ENCODE peak calls at places on chromosomes 12 and 14, in ten cellular contexts. X, K, A, Q, H, E, J, Z, M and P are unnamed samples. For H3K27me3, the result is how much of the 10 kb centered on the place peaks cover.

GRCh38 chr14:30559638-30560071 is 697 bp downstream of the G2E3 start:
- DNase-seq in X (no peak), K (no peak), A (no peak), Q (peak), H (no peak), E (peak), J (no peak), Z (no peak), M (no peak), P (no peak)

GRCh38 chr12:109523071-109523470 is 45.6 kb downstream of the UBE3B start:
- DNase-seq in X (no peak), K (no peak), A (no peak), Q (no peak), H (no peak), E (peak), J (no peak), Z (peak), M (no peak), P (no peak)

GRCh38 chr14:22438742-22439141 is 150.3 kb downstream of the DAD1 start:
- DNase-seq in X (no peak), K (no peak), A (no peak), Q (no peak), H (no peak), E (no peak), J (no peak), Z (no peak), M (no peak), P (no peak)

GRCh38 chr14:47044841-47045240 is 393.3 kb upstream of the RPL10L start:
- DNase-seq in X (no peak), K (peak), A (no peak), Q (no peak), H (no peak), E (peak), J (no peak), Z (no peak), M (no peak), P (no peak)

GRCh38 chr12:25421651-25422150 is 131.4 kb downstream of the LMNTD1 start:
- DNase-seq in X (no peak), K (no peak), A (no peak), Q (no peak), H (no peak), E (no peak), J (no peak), Z (no peak), M (no peak), P (no peak)

GRCh38 chr14:22685467-22685866 is 41.3 kb upstream of the OR6J1 start:
- DNase-seq in X (no peak), K (no peak), A (no peak), Q (no peak), H (no peak), E (no peak), J (no peak), Z (no peak), M (no peak), P (no peak)

GRCh38 chr12:101087903-101088302 is 122.1 kb downstream of the SLC5A8 start:
- DNase-seq in X (no peak), K (no peak), A (no peak), Q (no peak), H (no peak), E (no peak), J (no peak), Z (no peak), M (no peak), P (no peak)

GRCh38 chr12:103677341-103677740 is 90.3 kb downstream of the STAB2 start:
- DNase-seq in X (no peak), K (peak), A (no peak), Q (no peak), H (no peak), E (peak), J (no peak), Z (no peak), M (no peak), P (no peak)

GRCh38 chr14:92352158-92352985 is 29.4 kb downstream of the SLC24A4 start:
- DNase-seq in X (no peak), K (no peak), A (no peak), Q (peak), H (peak), E (peak), J (no peak), Z (no peak), M (no peak), P (no peak)

GRCh38 chr12:31322651-31323248 is 3.2 kb downstream of the SINHCAF start:
- DNase-seq in X (no peak), K (no peak), A (no peak), Q (no peak), H (no peak), E (peak), J (peak), Z (no peak), M (no peak), P (no peak)

GRCh38 chr14:65103150-65103760 is 938 bp upstream of the MAX start:
- DNase-seq in X (no peak), K (no peak), A (no peak), Q (peak), H (no peak), E (no peak), J (no peak), Z (no peak), M (no peak), P (no peak)

GRCh38 chr14:61252354-61253063 is 28.6 kb downstream of the TMEM30B start:
- DNase-seq in X (peak), K (peak), A (no peak), Q (peak), H (peak), E (peak), J (peak), Z (peak), M (peak), P (peak)

GRCh38 chr14:52068741-52069616 is at the start of gene NID2:
- DNase-seq in X (peak), K (peak), A (peak), Q (no peak), H (no peak), E (peak), J (peak), Z (peak), M (no peak), P (no peak)

GRCh38 chr14:103736546-103737431 is 21.2 kb downstream of the ZFYVE21 start:
- DNase-seq in X (no peak), K (no peak), A (no peak), Q (no peak), H (no peak), E (no peak), J (no peak), Z (no peak), M (no peak), P (no peak)

GRCh38 chr12:47097276-47097896 is 17.6 kb upstream of the AMIGO2 start:
- DNase-seq in X (no peak), K (no peak), A (no peak), Q (no peak), H (no peak), E (no peak), J (no peak), Z (no peak), M (no peak), P (no peak)

GRCh38 chr12:68648179-68648578 is 37.5 kb downstream of the RAP1B start:
- DNase-seq in X (peak), K (no peak), A (no peak), Q (no peak), H (no peak), E (no peak), J (no peak), Z (no peak), M (no peak), P (no peak)

GRCh38 chr14:83757896-83758295 is 1772.0 kb upstream of the FLRT2 start:
- DNase-seq in X (peak), K (no peak), A (no peak), Q (no peak), H (no peak), E (no peak), J (no peak), Z (no peak), M (no peak), P (no peak)

GRCh38 chr12:55820679-55821078 is 2.8 kb downstream of the ORMDL2 start:
- DNase-seq in X (no peak), K (no peak), A (no peak), Q (no peak), H (no peak), E (peak), J (no peak), Z (no peak), M (no peak), P (no peak)

GRCh38 chr12:100672075-100672592 is 98.7 kb downstream of the GAS2L3 start:
- DNase-seq in X (no peak), K (no peak), A (no peak), Q (peak), H (no peak), E (peak), J (no peak), Z (no peak), M (peak), P (no peak)

GRCh38 chr12:106080786-106081185 is 58.0 kb downstream of the NUAK1 start:
- DNase-seq in X (no peak), K (no peak), A (no peak), Q (no peak), H (no peak), E (no peak), J (no peak), Z (no peak), M (no peak), P (no peak)

GRCh38 chr12:95997911-95998510 is 1.9 kb upstream of the HAL start:
- DNase-seq in X (no peak), K (no peak), A (no peak), Q (no peak), H (no peak), E (no peak), J (no peak), Z (no peak), M (no peak), P (no peak)

GRCh38 chr12:15001733-15002471 is 29.1 kb downstream of the PDE6H start:
- DNase-seq in X (no peak), K (peak), A (no peak), Q (no peak), H (no peak), E (peak), J (peak), Z (peak), M (no peak), P (no peak)

GRCh38 chr12:114916531-114916930 is 232.6 kb upstream of the TBX3 start:
- DNase-seq in X (no peak), K (no peak), A (no peak), Q (no peak), H (no peak), E (peak), J (no peak), Z (no peak), M (no peak), P (no peak)

GRCh38 chr14:50407089-50407813 is 10.6 kb upstream of the CDKL1 start:
- DNase-seq in X (no peak), K (no peak), A (no peak), Q (no peak), H (no peak), E (no peak), J (no peak), Z (no peak), M (no peak), P (no peak)

GRCh38 chr12:93221841-93222240 is 155.9 kb upstream of the NUDT4 start:
- DNase-seq in X (no peak), K (no peak), A (no peak), Q (no peak), H (no peak), E (no peak), J (no peak), Z (no peak), M (no peak), P (no peak)

GRCh38 chr12:32754101-32754500 is 1.6 kb downstream of the YARS2 start:
- DNase-seq in X (no peak), K (no peak), A (no peak), Q (no peak), H (no peak), E (no peak), J (no peak), Z (no peak), M (no peak), P (no peak)

DNA sequence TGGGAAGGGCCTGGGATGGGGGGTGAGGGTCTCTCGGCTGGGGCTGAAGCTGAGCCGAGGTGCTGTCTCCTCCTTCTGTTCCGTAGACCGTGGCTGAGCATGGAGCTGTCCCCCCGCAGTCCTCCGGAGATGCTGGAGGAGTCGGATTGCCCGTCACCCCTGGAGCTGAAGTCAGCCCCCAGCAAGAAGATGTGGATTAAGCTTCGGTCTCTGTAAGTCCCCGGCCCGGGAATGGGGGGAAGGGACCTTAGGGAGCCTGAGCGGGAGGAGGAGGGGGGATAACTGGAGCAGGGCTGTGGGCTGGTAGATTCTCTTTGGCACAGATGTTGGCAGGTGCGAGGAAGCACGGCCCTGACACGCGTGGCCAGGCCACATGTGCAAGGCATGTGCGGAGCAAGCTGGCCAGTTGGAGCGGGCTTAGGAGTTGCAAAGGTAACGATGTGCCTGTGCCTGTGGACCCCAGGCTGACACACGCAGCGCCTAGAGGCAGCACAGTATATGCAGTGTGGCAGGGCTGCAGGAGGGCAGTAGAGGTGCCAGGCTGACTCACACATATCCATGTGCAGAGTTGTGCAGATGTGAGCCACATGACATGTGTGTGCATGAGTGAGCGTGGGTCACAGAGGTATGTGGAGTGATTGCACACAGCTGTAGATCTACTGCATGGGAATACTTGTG is 512 bp downstream of the PDE1B start:
- DNase-seq in X (no peak), K (no peak), A (peak), Q (no peak), H (no peak), E (no peak), J (peak), Z (no peak), M (no peak), P (no peak)
- H3K27me3 ChIP-seq in X (under half), K (under half), A (under half), Q (under half), H (half or more), E (half or more), J (under half), Z (under half), M (under half), P (under half)

GRCh38 chr14:68797180-68797670 is 4.4 kb upstream of the ZFP36L1 start:
- DNase-seq in X (no peak), K (peak), A (no peak), Q (no peak), H (no peak), E (peak), J (no peak), Z (no peak), M (no peak), P (no peak)

GRCh38 chr14:68795602-68796417 is 2.9 kb upstream of the ZFP36L1 start:
- DNase-seq in X (no peak), K (peak), A (peak), Q (peak), H (no peak), E (peak), J (peak), Z (no peak), M (no peak), P (no peak)

GRCh38 chr14:68794856-68795601 is 2.2 kb upstream of the ZFP36L1 start:
- DNase-seq in X (peak), K (peak), A (no peak), Q (peak), H (no peak), E (peak), J (no peak), Z (no peak), M (no peak), P (no peak)

GRCh38 chr14:68798621-68799020 is 5.8 kb upstream of the ZFP36L1 start:
- DNase-seq in X (no peak), K (no peak), A (no peak), Q (no peak), H (no peak), E (no peak), J (no peak), Z (no peak), M (no peak), P (no peak)

GRCh38 chr14:68796418-68797101 is 3.7 kb upstream of the ZFP36L1 start:
- DNase-seq in X (no peak), K (peak), A (no peak), Q (no peak), H (no peak), E (peak), J (no peak), Z (no peak), M (no peak), P (no peak)
- H3K4me3 ChIP-seq in X (peak), K (peak), A (peak), Q (peak), H (peak), E (peak), J (peak), Z (peak), M (peak), P (peak)

GRCh38 chr12:57126561-57126960 is 1.7 kb upstream of the LRP1 start:
- DNase-seq in X (no peak), K (no peak), A (no peak), Q (no peak), H (no peak), E (no peak), J (no peak), Z (no peak), M (no peak), P (no peak)

GRCh38 chr12:57128519-57129247 is 400 bp downstream of the LRP1 start:
- DNase-seq in X (no peak), K (no peak), A (no peak), Q (no peak), H (no peak), E (peak), J (peak), Z (no peak), M (no peak), P (no peak)

GRCh38 chr12:57126061-57126460 is 2.2 kb upstream of the LRP1 start:
- DNase-seq in X (no peak), K (no peak), A (no peak), Q (no peak), H (no peak), E (peak), J (no peak), Z (no peak), M (no peak), P (no peak)

GRCh38 chr12:57127710-57128518 is at the start of gene LRP1:
- DNase-seq in X (no peak), K (peak), A (peak), Q (peak), H (peak), E (peak), J (peak), Z (peak), M (peak), P (no peak)

GRCh38 chr12:57127101-57127709 is 1.1 kb upstream of the LRP1 start:
- DNase-seq in X (no peak), K (peak), A (peak), Q (no peak), H (peak), E (peak), J (peak), Z (no peak), M (no peak), P (no peak)
- TF ChIP-seq CTCF in X (peak), K (peak), A (no peak), Q (peak), H (peak), E (peak), J (peak), Z (peak), M (no peak), P (peak)

DNA sequence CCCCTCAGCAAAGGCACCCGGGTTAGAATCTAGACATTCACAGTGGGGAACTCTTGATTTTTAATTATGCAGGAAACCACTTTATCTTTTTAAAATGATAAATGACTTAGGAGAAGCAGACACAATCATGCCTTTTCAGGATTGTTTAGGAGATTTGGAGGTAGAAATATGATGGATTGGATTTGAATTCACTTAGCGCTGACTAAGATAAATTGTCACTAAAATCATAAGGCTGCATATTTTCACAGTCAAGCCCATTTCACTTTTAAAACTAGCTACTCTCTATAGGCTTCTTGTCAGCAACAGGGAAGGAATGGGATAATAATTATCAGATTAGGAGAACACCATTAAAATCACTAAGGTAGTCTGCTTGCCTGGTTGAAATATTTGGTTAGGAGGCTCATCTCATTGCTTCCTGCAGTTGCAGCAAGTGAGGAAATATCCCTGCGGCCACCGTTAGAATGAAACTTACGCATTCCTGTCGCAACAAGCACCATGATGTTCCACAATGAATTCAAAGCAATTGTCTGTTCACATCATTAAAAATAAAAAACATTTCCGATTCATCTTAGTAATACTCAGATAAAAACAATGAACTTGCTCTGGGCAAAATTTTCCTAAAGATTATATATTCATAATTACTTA is 31.9 kb downstream of the DACT1 start:
- DNase-seq in X (no peak), K (no peak), A (no peak), Q (no peak), H (no peak), E (no peak), J (no peak), Z (no peak), M (no peak), P (no peak)
- H3K27me3 ChIP-seq in X (under half), K (under half), A (under half), Q (under half), H (under half), E (under half), J (under half), Z (under half), M (under half), P (under half)

GRCh38 chr12:51023625-51024395 is 2.4 kb downstream of the SLC11A2 start:
- DNase-seq in X (no peak), K (no peak), A (no peak), Q (no peak), H (no peak), E (no peak), J (no peak), Z (no peak), M (no peak), P (no peak)
- H3K4me3 ChIP-seq in X (peak), K (peak), A (peak), Q (peak), H (no peak), E (peak), J (peak), Z (peak), M (peak), P (peak)